ENCODE peak calls at places on chromosomes 16 and 17, in ten cellular contexts. D, L, T, W, N, M, F, H, X and E are unnamed samples.
A peak's percentile ranks its signal among the peaks of the same experiment; 100 is the strongest.

GRCh38 chr16:52929478-52929877 is 123.2 kb downstream of the CHD9NB start:
- DNase-seq in D (no peak), L (no peak), T (no peak), W (no peak), N (peak; percentile 48), M (no peak), F (no peak), H (no peak), X (no peak), E (no peak)

GRCh38 chr17:10226930-10227695 is 28.7 kb upstream of the GAS7 start:
- DNase-seq in D (peak; percentile 45), L (no peak), T (peak; percentile 12), W (no peak), N (no peak), M (peak; percentile 46), F (peak; percentile 47), H (no peak), X (peak; percentile 19), E (no peak)

GRCh38 chr16:49532243-49532870 is 158.8 kb downstream of the C16orf78 start:
- DNase-seq in D (no peak), L (no peak), T (no peak), W (no peak), N (no peak), M (peak; percentile 8), F (no peak), H (peak; percentile 88), X (no peak), E (no peak)

GRCh38 chr17:54888981-54889380 is 11.7 kb upstream of the TOM1L1 start:
- DNase-seq in D (no peak), L (no peak), T (no peak), W (no peak), N (no peak), M (no peak), F (no peak), H (no peak), X (no peak), E (no peak)

GRCh38 chr16:81394416-81394815 is 50.2 kb upstream of the CMIP start:
- DNase-seq in D (no peak), L (no peak), T (no peak), W (no peak), N (no peak), M (no peak), F (no peak), H (no peak), X (no peak), E (no peak)

GRCh38 chr17:64022631-64023063 is 2.2 kb upstream of the ICAM2 start:
- DNase-seq in D (peak; percentile 11), L (no peak), T (no peak), W (no peak), N (no peak), M (no peak), F (no peak), H (no peak), X (no peak), E (no peak)

GRCh38 chr17:60086822-60087591 is 8.3 kb upstream of the HEATR6 start:
- DNase-seq in D (no peak), L (no peak), T (peak; percentile 57), W (no peak), N (no peak), M (peak; percentile 43), F (no peak), H (no peak), X (no peak), E (peak; percentile 64)

GRCh38 chr16:11121909-11122692 is 133.9 kb downstream of the SOCS1 start:
- DNase-seq in D (no peak), L (no peak), T (no peak), W (no peak), N (peak; percentile 7), M (peak; percentile 41), F (no peak), H (peak; percentile 29), X (no peak), E (no peak)

GRCh38 chr16:57245472-57246113 is 534 bp downstream of the ARL2BP start:
- DNase-seq in D (peak; percentile 52), L (no peak), T (peak; percentile 22), W (no peak), N (peak; percentile 19), M (peak; percentile 8), F (peak; percentile 57), H (no peak), X (no peak), E (no peak)

GRCh38 chr16:66905633-66906539 is 12.8 kb downstream of the CDH16 start:
- DNase-seq in D (peak; percentile 90), L (no peak), T (no peak), W (no peak), N (peak; percentile 7), M (no peak), F (peak; percentile 95), H (peak; percentile 49), X (peak; percentile 40), E (no peak)

GRCh38 chr16:22638393-22639206 is 127.9 kb downstream of the NPIPB5 start:
- DNase-seq in D (no peak), L (no peak), T (peak; percentile 11), W (no peak), N (no peak), M (peak; percentile 46), F (no peak), H (no peak), X (no peak), E (no peak)

GRCh38 chr17:63232565-63233310 is 213.4 kb downstream of the CYB561 start:
- DNase-seq in D (no peak), L (no peak), T (no peak), W (no peak), N (no peak), M (no peak), F (no peak), H (no peak), X (no peak), E (no peak)

GRCh38 chr16:72189865-72190371 is 18.0 kb upstream of the PMFBP1 start:
- DNase-seq in D (no peak), L (peak; percentile 51), T (peak; percentile 90), W (no peak), N (no peak), M (peak; percentile 71), F (no peak), H (no peak), X (no peak), E (no peak)

GRCh38 chr17:76672892-76673291 is 29.3 kb upstream of the ST6GALNAC1 start:
- DNase-seq in D (no peak), L (no peak), T (no peak), W (no peak), N (no peak), M (no peak), F (no peak), H (no peak), X (no peak), E (no peak)

GRCh38 chr17:69501591-69502468 is 87.3 kb downstream of the MAP2K6 start:
- DNase-seq in D (peak; percentile 72), L (peak; percentile 98), T (peak; percentile 88), W (no peak), N (peak; percentile 77), M (no peak), F (no peak), H (peak; percentile 66), X (no peak), E (peak; percentile 79)

GRCh38 chr17:61806941-61807340 is 56.4 kb downstream of the BRIP1 start:
- DNase-seq in D (no peak), L (no peak), T (peak; percentile 54), W (no peak), N (no peak), M (no peak), F (no peak), H (no peak), X (no peak), E (no peak)

GRCh38 chr17:14101976-14102375 is 32.7 kb downstream of the COX10 start:
- DNase-seq in D (no peak), L (no peak), T (no peak), W (no peak), N (no peak), M (no peak), F (no peak), H (no peak), X (no peak), E (no peak)

GRCh38 chr17:1398900-1399299 is 1.1 kb downstream of the YWHAE start:
- DNase-seq in D (peak; percentile 40), L (no peak), T (peak; percentile 52), W (no peak), N (no peak), M (peak; percentile 40), F (peak; percentile 33), H (no peak), X (peak; percentile 23), E (no peak)

GRCh38 chr17:37708616-37709212 is 36.1 kb downstream of the HNF1B start:
- DNase-seq in D (peak; percentile 76), L (no peak), T (peak; percentile 27), W (no peak), N (no peak), M (peak; percentile 31), F (no peak), H (no peak), X (no peak), E (no peak)